ENCODE peak calls at places on chromosomes 1 and 21, in ten cellular contexts. L, P, Z, G, Y, A, D, I, S and W are unnamed samples.

GRCh38 chr1:150872572-150872971 is 3.8 kb downstream of the ARNT start:
- DNase-seq in L (no peak), P (no peak), Z (no peak), G (no peak), Y (no peak), A (no peak), D (no peak), I (no peak), S (no peak), W (no peak)

GRCh38 chr1:208855403-208855802 is 611.2 kb upstream of the PLXNA2 start:
- DNase-seq in L (no peak), P (no peak), Z (peak), G (no peak), Y (no peak), A (no peak), D (no peak), I (no peak), S (no peak), W (peak)

GRCh38 chr21:41507521-41508414 is at the start of gene TMPRSS2:
- DNase-seq in L (no peak), P (no peak), Z (no peak), G (no peak), Y (peak), A (no peak), D (no peak), I (no peak), S (peak), W (no peak)

GRCh38 chr1:61244114-61244513 is 161.8 kb downstream of the NFIA start:
- DNase-seq in L (no peak), P (peak), Z (no peak), G (no peak), Y (peak), A (peak), D (no peak), I (peak), S (no peak), W (no peak)

GRCh38 chr1:1181938-1182410 is 8.3 kb downstream of the TTLL10 start:
- DNase-seq in L (peak), P (no peak), Z (no peak), G (no peak), Y (no peak), A (no peak), D (no peak), I (no peak), S (no peak), W (no peak)

GRCh38 chr1:42017730-42018129 is 99.0 kb upstream of the HIVEP3 start:
- DNase-seq in L (no peak), P (no peak), Z (no peak), G (no peak), Y (no peak), A (no peak), D (no peak), I (no peak), S (no peak), W (no peak)

GRCh38 chr1:1019122-1019999 is 559 bp upstream of the AGRN start:
- DNase-seq in L (peak), P (peak), Z (peak), G (peak), Y (peak), A (peak), D (peak), I (no peak), S (peak), W (peak)

GRCh38 chr1:181344091-181344490 is 139.2 kb upstream of the CACNA1E start:
- DNase-seq in L (no peak), P (no peak), Z (no peak), G (no peak), Y (no peak), A (no peak), D (no peak), I (no peak), S (peak), W (no peak)

GRCh38 chr1:85202092-85202863 is 1.5 kb upstream of the SYDE2 start:
- DNase-seq in L (no peak), P (no peak), Z (no peak), G (no peak), Y (no peak), A (no peak), D (no peak), I (no peak), S (no peak), W (no peak)

GRCh38 chr1:32540589-32540988 is 1.4 kb downstream of the ZBTB8A start:
- DNase-seq in L (no peak), P (no peak), Z (no peak), G (no peak), Y (peak), A (no peak), D (no peak), I (no peak), S (no peak), W (no peak)

GRCh38 chr1:113929750-113930498 is 800 bp downstream of the HIPK1 start:
- DNase-seq in L (peak), P (no peak), Z (peak), G (peak), Y (peak), A (no peak), D (no peak), I (no peak), S (peak), W (peak)

GRCh38 chr1:159211331-159212136 is 6.9 kb downstream of the ACKR1 start:
- DNase-seq in L (no peak), P (no peak), Z (peak), G (peak), Y (peak), A (no peak), D (no peak), I (no peak), S (peak), W (peak)

GRCh38 chr1:29921741-29922140 is 685.4 kb downstream of the PTPRU start:
- DNase-seq in L (no peak), P (no peak), Z (no peak), G (no peak), Y (no peak), A (no peak), D (no peak), I (no peak), S (no peak), W (no peak)

GRCh38 chr1:161163793-161164192 is 2.4 kb upstream of the PPOX start:
- DNase-seq in L (no peak), P (no peak), Z (no peak), G (no peak), Y (no peak), A (no peak), D (no peak), I (no peak), S (no peak), W (no peak)

GRCh38 chr1:53702287-53702805 is 36.6 kb downstream of the GLIS1 start:
- DNase-seq in L (no peak), P (no peak), Z (no peak), G (no peak), Y (no peak), A (no peak), D (no peak), I (no peak), S (no peak), W (no peak)

GRCh38 chr1:209506101-209506500 is 77.4 kb upstream of the CAMK1G start:
- DNase-seq in L (no peak), P (no peak), Z (no peak), G (no peak), Y (no peak), A (no peak), D (no peak), I (no peak), S (no peak), W (no peak)

GRCh38 chr1:67532452-67533216 is 102.4 kb upstream of the SERBP1 start:
- DNase-seq in L (no peak), P (peak), Z (peak), G (peak), Y (peak), A (peak), D (no peak), I (peak), S (peak), W (peak)

GRCh38 chr1:12148958-12149790 is 17.6 kb upstream of the TNFRSF1B start:
- DNase-seq in L (no peak), P (no peak), Z (peak), G (no peak), Y (no peak), A (no peak), D (no peak), I (no peak), S (no peak), W (peak)

GRCh38 chr21:45887788-45888187 is 93.8 kb upstream of the COL6A1 start:
- DNase-seq in L (peak), P (no peak), Z (no peak), G (no peak), Y (no peak), A (no peak), D (no peak), I (no peak), S (no peak), W (no peak)

GRCh38 chr1:211613108-211613947 is 34.4 kb upstream of the SLC30A1 start:
- DNase-seq in L (peak), P (peak), Z (no peak), G (no peak), Y (peak), A (peak), D (peak), I (no peak), S (peak), W (no peak)

GRCh38 chr1:69479734-69480133 is 88.0 kb upstream of the LRRC7 start:
- DNase-seq in L (no peak), P (no peak), Z (no peak), G (no peak), Y (no peak), A (no peak), D (no peak), I (no peak), S (no peak), W (no peak)

GRCh38 chr1:31752952-31753351 is 11.2 kb downstream of the ADGRB2 start:
- DNase-seq in L (no peak), P (no peak), Z (no peak), G (no peak), Y (no peak), A (no peak), D (no peak), I (no peak), S (no peak), W (no peak)

GRCh38 chr1:232519186-232519585 is 110.7 kb downstream of the SIPA1L2 start:
- DNase-seq in L (peak), P (no peak), Z (no peak), G (no peak), Y (no peak), A (no peak), D (no peak), I (no peak), S (no peak), W (no peak)

GRCh38 chr1:89331890-89332289 is 32.0 kb upstream of the GBP6 start:
- DNase-seq in L (no peak), P (no peak), Z (no peak), G (no peak), Y (no peak), A (no peak), D (no peak), I (no peak), S (no peak), W (no peak)

GRCh38 chr1:207893737-207894582 is 17.0 kb downstream of the CD34 start:
- DNase-seq in L (no peak), P (no peak), Z (no peak), G (no peak), Y (no peak), A (no peak), D (no peak), I (no peak), S (no peak), W (no peak)

GRCh38 chr21:18991846-18992245 is 588.3 kb upstream of the TMPRSS15 start:
- DNase-seq in L (no peak), P (no peak), Z (no peak), G (no peak), Y (no peak), A (no peak), D (no peak), I (no peak), S (no peak), W (no peak)

GRCh38 chr1:89566761-89567174 is 42.1 kb downstream of the LRRC8B start:
- DNase-seq in L (peak), P (no peak), Z (no peak), G (no peak), Y (peak), A (no peak), D (no peak), I (no peak), S (no peak), W (no peak)

GRCh38 chr1:28062806-28063205 is 25.6 kb downstream of the EYA3 start:
- DNase-seq in L (no peak), P (no peak), Z (no peak), G (peak), Y (no peak), A (no peak), D (no peak), I (no peak), S (no peak), W (no peak)

GRCh38 chr1:235124665-235125064 is 4.0 kb downstream of the TOMM20 start:
- DNase-seq in L (no peak), P (no peak), Z (no peak), G (no peak), Y (no peak), A (no peak), D (no peak), I (no peak), S (no peak), W (no peak)

GRCh38 chr1:19058476-19058797 is 102.0 kb upstream of the IFFO2 start:
- DNase-seq in L (no peak), P (no peak), Z (no peak), G (no peak), Y (no peak), A (no peak), D (no peak), I (no peak), S (no peak), W (peak)

GRCh38 chr1:56921486-56921885 is 44.3 kb downstream of the C8B start:
- DNase-seq in L (no peak), P (no peak), Z (no peak), G (no peak), Y (no peak), A (no peak), D (no peak), I (no peak), S (no peak), W (no peak)

GRCh38 chr1:31421404-31422040 is 8.5 kb downstream of the SERINC2 start:
- DNase-seq in L (no peak), P (no peak), Z (no peak), G (peak), Y (peak), A (no peak), D (no peak), I (no peak), S (no peak), W (no peak)

GRCh38 chr1:43835141-43836021 is 98.2 kb upstream of the ARTN start:
- DNase-seq in L (no peak), P (peak), Z (peak), G (peak), Y (peak), A (peak), D (peak), I (no peak), S (no peak), W (no peak)

GRCh38 chr1:11524465-11525150 is 45.7 kb downstream of the DISP3 start:
- DNase-seq in L (no peak), P (no peak), Z (no peak), G (no peak), Y (no peak), A (no peak), D (no peak), I (no peak), S (no peak), W (no peak)

GRCh38 chr21:15199940-15200339 is 135.1 kb upstream of the NRIP1 start:
- DNase-seq in L (no peak), P (no peak), Z (no peak), G (no peak), Y (no peak), A (no peak), D (no peak), I (no peak), S (no peak), W (no peak)

GRCh38 chr1:13948851-13949490 is 249.0 kb downstream of the PRDM2 start:
- DNase-seq in L (peak), P (no peak), Z (no peak), G (no peak), Y (peak), A (no peak), D (no peak), I (no peak), S (no peak), W (no peak)

GRCh38 chr1:91863498-91863897 is 22.5 kb downstream of the TGFBR3 start:
- DNase-seq in L (no peak), P (no peak), Z (no peak), G (no peak), Y (no peak), A (no peak), D (no peak), I (no peak), S (no peak), W (no peak)

GRCh38 chr1:41411229-41411628 is 50.0 kb downstream of the FOXO6 start:
- DNase-seq in L (no peak), P (no peak), Z (no peak), G (no peak), Y (no peak), A (no peak), D (no peak), I (no peak), S (no peak), W (no peak)

GRCh38 chr1:32035119-32035518 is 21.5 kb downstream of the KHDRBS1 start:
- DNase-seq in L (no peak), P (no peak), Z (no peak), G (no peak), Y (no peak), A (no peak), D (no peak), I (no peak), S (no peak), W (no peak)